ENCODE peak calls at places on chromosome 16, in seven cellular contexts. J, Z, G, W, I, Q and A are unnamed samples.
A peak's percentile ranks its signal among the peaks of the same experiment; 100 is the strongest.

GRCh38 chr16:67531247-67531646 is 2.6 kb downstream of the RIPOR1 start:
- DNase-seq in G (no peak), W (no peak), I (no peak), J (no peak), Q (no peak), Z (no peak), A (no peak)

GRCh38 chr16:28563218-28563617 is 9.5 kb downstream of the SGF29 start:
- DNase-seq in J (no peak), I (no peak), Z (no peak), Q (no peak), G (no peak), W (no peak), A (no peak)

GRCh38 chr16:57145964-57146647 is 39.7 kb downstream of the PSME3IP1 start:
- DNase-seq in Z (no peak), I (no peak), W (no peak), J (no peak), Q (no peak), G (no peak), A (no peak)

GRCh38 chr16:14354561-14355351 is 275.3 kb downstream of the PARN start:
- DNase-seq in G (no peak), W (no peak), Z (no peak), Q (peak; percentile 50), J (peak; percentile 18), I (no peak), A (no peak)

GRCh38 chr16:50721549-50722409 is 20.1 kb upstream of the CYLD start:
- DNase-seq in Z (no peak), Q (no peak), J (no peak), W (no peak), G (no peak), I (peak; percentile 63), A (no peak)

GRCh38 chr16:29962344-29962994 is 590 bp downstream of the TMEM219 start:
- DNase-seq in J (peak; percentile 27), G (no peak), I (no peak), Z (no peak), W (no peak), Q (peak; percentile 68), A (no peak)

GRCh38 chr16:28136751-28137434 is 73.4 kb upstream of the GSG1L start:
- DNase-seq in Z (no peak), I (peak; percentile 18), G (no peak), W (no peak), Q (no peak), J (no peak), A (no peak)

GRCh38 chr16:67108931-67109406 is 772 bp upstream of the PHAF1 start:
- DNase-seq in G (no peak), I (no peak), J (no peak), Z (no peak), Q (no peak), W (no peak), A (no peak)

GRCh38 chr16:1493746-1494094 is 560 bp downstream of the TELO2 start:
- DNase-seq in Q (peak; percentile 42), J (no peak), W (no peak), I (peak; percentile 21), G (no peak), Z (no peak), A (no peak)

GRCh38 chr16:62034236-62035114 is 1.8 kb downstream of the CDH8 start:
- DNase-seq in G (no peak), W (peak; percentile 45), Z (peak; percentile 49), I (peak; percentile 86), Q (no peak), J (no peak), A (no peak)

GRCh38 chr16:67213197-67214019 is 13.5 kb upstream of the TMEM208 start:
- DNase-seq in W (no peak), Z (no peak), I (no peak), J (no peak), Q (no peak), G (no peak), A (no peak)

GRCh38 chr16:67447508-67448076 is 16.7 kb downstream of the HSD11B2 start:
- DNase-seq in I (no peak), J (peak; percentile 42), Z (no peak), G (no peak), W (peak; percentile 71), Q (peak; percentile 55), A (peak; percentile 75)

GRCh38 chr16:50303041-50303604 is 36.8 kb downstream of the ADCY7 start:
- DNase-seq in J (peak; percentile 57), Z (no peak), W (peak; percentile 19), G (no peak), I (no peak), Q (no peak), A (peak; percentile 66)

GRCh38 chr16:49776085-49776501 is 79.8 kb downstream of the ZNF423 start:
- DNase-seq in G (no peak), Q (peak; percentile 18), W (peak; percentile 84), J (no peak), I (peak; percentile 75), Z (no peak), A (no peak)

GRCh38 chr16:35506018-35506897 is 2046.8 kb downstream of the TP53TG3F start:
- DNase-seq in W (no peak), I (no peak), G (no peak), J (no peak), Z (no peak), Q (no peak), A (no peak)

GRCh38 chr16:59701987-59702386 is 967.9 kb upstream of the GOT2 start:
- DNase-seq in J (no peak), Q (no peak), Z (no peak), G (no peak), I (no peak), W (no peak), A (no peak)

GRCh38 chr16:67781548-67781921 is 24.8 kb downstream of the RANBP10 start:
- DNase-seq in J (no peak), I (no peak), G (no peak), Z (no peak), Q (no peak), W (no peak), A (no peak)

GRCh38 chr16:58481931-58482330 is 18.0 kb upstream of the NDRG4 start:
- DNase-seq in Z (no peak), I (no peak), W (no peak), Q (no peak), G (no peak), J (no peak), A (no peak)

GRCh38 chr16:397736-398332 is 835 bp downstream of the NME4 start:
- DNase-seq in W (peak; percentile 92), I (peak; percentile 93), G (no peak), J (peak; percentile 61), Z (peak; percentile 71), Q (peak; percentile 91), A (peak; percentile 80)

GRCh38 chr16:19389246-19389645 is 28.4 kb upstream of the TMC5 start:
- DNase-seq in I (peak; percentile 74), G (no peak), Z (peak; percentile 14), J (no peak), W (peak; percentile 80), Q (no peak), A (no peak)

DNA sequence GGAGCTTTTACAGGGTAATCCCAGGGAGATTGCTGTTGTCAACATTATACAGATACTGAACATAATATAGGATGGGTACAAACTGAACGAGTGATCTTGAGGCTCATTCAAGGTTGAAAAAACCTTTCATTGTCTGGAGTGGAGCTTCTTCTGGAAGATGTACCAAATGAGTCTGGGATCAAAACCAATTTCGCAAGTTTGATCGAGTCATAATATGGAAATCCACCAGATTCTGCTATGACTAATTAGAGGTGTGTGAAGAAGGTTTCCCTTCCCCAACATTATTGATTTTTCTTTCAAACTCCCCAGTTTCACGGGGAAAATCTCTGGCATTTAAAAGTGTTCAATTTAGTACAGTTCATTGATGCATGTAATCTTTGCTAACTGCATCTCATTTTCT is 324.1 kb downstream of the ZFHX3 start:
- DNase-seq in Q (peak; percentile 13), W (no peak), J (peak; percentile 51), I (no peak), Z (no peak), G (no peak), A (no peak)
- H3K4ac ChIP-seq in Q (no peak overlapping the region), W (no peak overlapping the region), J (no peak overlapping the region), I (no peak overlapping the region), Z (no peak overlapping the region), G (no peak overlapping the region), A (no peak overlapping the region)

DNA sequence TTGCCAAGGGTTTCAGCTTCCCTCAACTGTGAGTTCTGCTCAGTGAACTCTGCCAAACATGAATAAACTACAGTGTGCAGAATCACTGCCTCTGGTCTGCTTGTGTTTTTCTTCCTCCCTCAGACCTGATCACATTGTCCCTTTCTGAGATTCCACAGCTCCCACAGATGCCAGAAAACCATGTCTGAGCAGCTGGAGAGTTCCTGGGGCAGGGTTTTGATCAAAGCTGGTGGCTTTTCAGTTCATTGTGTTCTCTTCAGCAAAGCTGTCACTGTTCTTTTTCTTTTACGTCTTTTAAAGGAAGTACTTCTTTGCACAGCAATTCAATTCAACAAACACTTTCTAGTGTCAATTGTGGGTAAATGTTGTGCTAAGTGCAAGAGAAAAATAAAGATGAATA is 555.8 kb downstream of the RBFOX1 start:
- DNase-seq in Z (no peak), I (no peak), W (no peak), J (no peak), G (no peak), Q (no peak), A (no peak)
- H3K4ac ChIP-seq in Z (no peak overlapping the region), I (no peak overlapping the region), W (no peak overlapping the region), J (no peak overlapping the region), G (no peak overlapping the region), Q (no peak overlapping the region), A (no peak overlapping the region)

GRCh38 chr16:21277045-21277926 is 804 bp downstream of the CRYM start:
- DNase-seq in Q (no peak), Z (no peak), G (no peak), I (no peak), J (no peak), W (no peak), A (no peak)
- H3K4ac ChIP-seq in Q (no peak overlapping the region), Z (no peak overlapping the region), G (no peak overlapping the region), I (no peak overlapping the region), J (no peak overlapping the region), W (no peak overlapping the region), A (no peak overlapping the region)

GRCh38 chr16:3550851-3551847 is 26.1 kb downstream of the NLRC3 start:
- DNase-seq in W (no peak), Z (no peak), I (no peak), G (no peak), Q (no peak), J (no peak), A (no peak)
- H3K4ac ChIP-seq in W (no peak overlapping the region), Z (no peak overlapping the region), I (no peak overlapping the region), G (no peak overlapping the region), Q (no peak overlapping the region), J (no peak overlapping the region), A (no peak overlapping the region)

DNA sequence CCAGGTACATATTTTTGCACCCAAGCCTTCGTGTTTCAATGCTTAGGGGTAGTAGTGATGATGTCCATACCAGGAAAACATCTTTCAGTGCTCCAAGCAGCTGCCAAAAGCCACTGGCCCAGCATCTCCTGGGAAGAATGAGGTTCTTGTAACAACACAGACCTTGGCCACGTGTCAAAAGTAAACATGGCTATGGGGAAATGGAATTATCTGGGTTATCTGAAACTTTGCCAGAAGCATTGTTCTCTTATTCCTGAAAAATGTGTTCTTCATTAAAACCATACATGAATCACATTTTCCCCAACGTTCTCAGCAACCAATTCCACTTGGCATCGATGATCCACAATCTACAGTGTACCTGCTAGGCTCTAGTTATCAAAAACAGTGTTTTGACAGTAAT is 524.2 kb upstream of the EEF2KMT start:
- DNase-seq in Z (no peak), Q (no peak), W (no peak), J (no peak), I (no peak), G (no peak), A (no peak)
- H3K4ac ChIP-seq in Z (no peak overlapping the region), Q (no peak overlapping the region), W (no peak overlapping the region), J (no peak overlapping the region), I (no peak overlapping the region), G (no peak overlapping the region), A (no peak overlapping the region)